ENCODE peak calls at places on chromosomes 12 and 14, in five cellular contexts. V is colonic mucosa; K is stimulated activated CD8-positive, alpha-beta memory T cell treated with anti-CD3 and anti-CD28 coated beads, Interleukin-7, amount 100 ng/mL, for 1 hour; N is nephron progenitor cell; L is globus pallidus. S is an unnamed sample.

GRCh38 chr12:132638541-132639408 is 20.2 kb downstream of the P2RX2 start:
- DNase-seq in V (no peak), K (no peak), N (peak; percentile 48), L (no peak), S (no peak)

GRCh38 chr12:124232654-124232987 is 62.3 kb upstream of the RFLNA start:
- DNase-seq in V (no peak), K (no peak), N (no peak), L (no peak), S (no peak)

GRCh38 chr14:54691525-54692260 is 124.8 kb downstream of the SAMD4A start:
- DNase-seq in V (peak; percentile 77), K (no peak), N (peak; percentile 74), L (peak; percentile 77), S (peak; percentile 84)

GRCh38 chr12:12716151-12716844 is 870 bp upstream of the CDKN1B start:
- DNase-seq in V (no peak), K (no peak), N (no peak), L (peak; percentile 69), S (peak; percentile 80)

GRCh38 chr14:89900822-89901221 is 53.7 kb downstream of the EFCAB11 start:
- DNase-seq in V (no peak), K (no peak), N (no peak), L (no peak), S (no peak)

GRCh38 chr12:131829351-131829794 is 1.2 kb downstream of the MMP17 start:
- DNase-seq in V (no peak), K (no peak), N (peak; percentile 35), L (peak; percentile 14), S (no peak)

GRCh38 chr12:6367969-6368892 is 7.1 kb downstream of the SCNN1A start:
- DNase-seq in V (peak; percentile 29), K (no peak), N (no peak), L (no peak), S (no peak)

GRCh38 chr12:123126294-123127144 is 24.4 kb downstream of the PITPNM2 start:
- DNase-seq in V (no peak), K (no peak), N (no peak), L (no peak), S (no peak)

GRCh38 chr12:116876151-116876869 is 4.9 kb downstream of the HRK start:
- DNase-seq in V (no peak), K (no peak), N (peak; percentile 46), L (no peak), S (no peak)

GRCh38 chr12:40655451-40655850 is 36.8 kb upstream of the CNTN1 start:
- DNase-seq in V (no peak), K (no peak), N (no peak), L (no peak), S (no peak)

S was measured in midbrain.